ENCODE peak calls at places on chromosomes 1 and 21, in five cellular contexts. T, U, C, G and E are unnamed samples.

GRCh38 chr1:169460193-169460833 is 25.4 kb downstream of the SLC19A2 start:
- DNase-seq in G (peak), T (peak), U (peak), C (no peak), E (no peak)

GRCh38 chr1:225919906-225920305 is 4.1 kb downstream of the PYCR2 start:
- DNase-seq in C (peak), T (peak), G (peak), U (no peak), E (no peak)

GRCh38 chr1:183932412-183932811 is 105.1 kb downstream of the COLGALT2 start:
- DNase-seq in C (peak), T (peak), G (no peak), U (no peak), E (peak)

GRCh38 chr1:236394016-236394481 is at the start of gene EDARADD:
- DNase-seq in C (no peak), T (no peak), G (no peak), U (no peak), E (no peak)

GRCh38 chr1:152697701-152698600 is at the start of gene LCE2A:
- DNase-seq in T (no peak), C (no peak), G (no peak), U (no peak), E (no peak)

GRCh38 chr1:202597090-202597761 is 113.0 kb downstream of the SYT2 start:
- DNase-seq in U (no peak), T (no peak), C (no peak), G (no peak), E (no peak)

GRCh38 chr1:94590203-94591137 is 48.9 kb upstream of the F3 start:
- DNase-seq in C (peak), T (peak), U (no peak), G (no peak), E (no peak)

GRCh38 chr1:211019266-211019665 is 114.7 kb downstream of the KCNH1 start:
- DNase-seq in T (no peak), G (no peak), C (no peak), U (no peak), E (no peak)

GRCh38 chr1:201219481-201220387 is 29.1 kb downstream of the IGFN1 start:
- DNase-seq in C (no peak), T (no peak), G (no peak), U (no peak), E (no peak)

GRCh38 chr1:88595355-88595754 is 88.7 kb upstream of the PKN2 start:
- DNase-seq in C (no peak), U (no peak), T (peak), G (peak), E (no peak)

GRCh38 chr1:15231714-15232201 is 15.3 kb upstream of the FHAD1 start:
- DNase-seq in T (no peak), G (no peak), U (peak), C (no peak), E (no peak)

GRCh38 chr1:17207966-17208418 is 3.1 kb downstream of the PADI1 start:
- DNase-seq in G (peak), C (no peak), T (peak), U (peak), E (peak)

GRCh38 chr1:208100906-208101305 is 143.3 kb downstream of the PLXNA2 start:
- DNase-seq in C (no peak), G (no peak), U (no peak), T (no peak), E (no peak)

DNA sequence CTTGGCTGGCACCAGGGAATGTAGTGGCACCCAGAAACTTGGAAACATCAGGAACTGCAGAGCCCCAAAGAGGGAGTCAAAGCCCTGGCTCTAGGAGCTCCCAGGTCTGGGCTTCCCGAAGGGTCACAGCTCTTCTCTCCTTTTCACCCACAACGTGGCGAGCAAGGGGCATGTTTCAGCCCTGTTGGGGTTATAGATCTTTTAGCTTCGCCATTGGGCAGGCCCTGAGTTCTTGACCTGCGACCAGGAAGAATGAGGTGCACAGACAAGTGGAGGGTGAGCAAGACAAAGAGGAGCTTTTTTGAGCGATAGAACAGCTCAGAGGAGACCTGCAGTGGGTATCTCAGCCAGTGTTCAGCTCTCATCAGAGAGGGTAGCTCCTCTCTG is 23.6 kb upstream of the LRRC8C start:
- DNase-seq in T (no peak), G (no peak), U (no peak), C (no peak), E (no peak)
- H3K4me3 ChIP-seq in T (no peak), G (no peak), U (no peak), C (no peak), E (no peak)

GRCh38 chr1:234907585-234908457 is 220.8 kb downstream of the TOMM20 start:
- DNase-seq in C (no peak), T (peak), U (no peak), G (peak), E (peak)

GRCh38 chr1:234906654-234907053 is 222.0 kb downstream of the TOMM20 start:
- DNase-seq in U (no peak), G (no peak), C (no peak), T (no peak), E (no peak)

GRCh38 chr1:234909851-234910250 is 218.8 kb downstream of the TOMM20 start:
- DNase-seq in G (no peak), C (no peak), U (no peak), T (no peak), E (no peak)

GRCh38 chr1:234909307-234909706 is 219.3 kb downstream of the TOMM20 start:
- DNase-seq in T (no peak), G (no peak), C (no peak), U (no peak), E (no peak)

GRCh38 chr1:234908571-234908970 is 220.1 kb downstream of the TOMM20 start:
- DNase-seq in T (no peak), G (no peak), C (no peak), U (no peak), E (no peak)
- H3K4me3 ChIP-seq in T (no peak), G (no peak), C (no peak), U (no peak), E (no peak)

DNA sequence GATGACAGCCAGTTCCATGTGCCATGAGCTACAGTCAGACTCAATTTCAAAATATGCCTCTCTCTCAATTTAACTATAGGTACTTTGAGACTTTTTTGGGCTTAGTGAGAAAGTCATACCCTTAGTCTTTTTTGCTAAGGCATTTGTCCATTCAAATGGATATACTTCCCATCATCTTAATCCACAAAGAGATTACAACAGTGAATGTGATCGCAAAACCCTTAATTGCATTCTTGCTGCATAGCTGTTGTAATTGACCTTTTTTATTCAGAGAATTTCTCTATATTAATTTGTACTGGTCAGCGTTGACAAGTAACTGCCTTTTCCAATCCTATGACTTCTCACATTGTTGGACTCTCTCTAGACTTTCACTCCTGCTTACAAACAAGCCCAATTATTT is 38.6 kb upstream of the RGS18 start:
- DNase-seq in G (no peak), C (no peak), T (no peak), U (no peak), E (no peak)
- H3K4me3 ChIP-seq in G (no peak), C (no peak), T (no peak), U (no peak), E (no peak)

GRCh38 chr21:46096997-46097825 is 701 bp upstream of the COL6A2 start:
- DNase-seq in C (peak), T (peak), G (no peak), U (no peak), E (no peak)
- H3K4me3 ChIP-seq in C (peak), T (peak), G (peak), U (no peak), E (peak)

GRCh38 chr21:34878501-34878900 is 170.6 kb downstream of the RUNX1 start:
- DNase-seq in T (no peak), C (no peak), U (no peak), G (no peak), E (no peak)

GRCh38 chr21:34877485-34878128 is 171.5 kb downstream of the RUNX1 start:
- DNase-seq in T (no peak), G (no peak), U (no peak), C (no peak), E (no peak)

GRCh38 chr21:34871026-34871908 is 177.8 kb downstream of the RUNX1 start:
- DNase-seq in T (no peak), G (no peak), C (no peak), U (no peak), E (no peak)

GRCh38 chr21:34875830-34876229 is 173.3 kb downstream of the RUNX1 start:
- DNase-seq in U (no peak), G (no peak), C (no peak), T (peak), E (no peak)

GRCh38 chr21:34874689-34875513 is 174.2 kb downstream of the RUNX1 start:
- DNase-seq in C (no peak), G (no peak), U (peak), T (peak), E (no peak)
- H3K4me3 ChIP-seq in C (no peak), G (no peak), U (peak), T (peak), E (no peak)

GRCh38 chr1:23116921-23117699 is 51.5 kb downstream of the LUZP1 start:
- DNase-seq in G (no peak), U (no peak), C (no peak), T (no peak), E (no peak)

GRCh38 chr1:23118407-23118806 is 50.2 kb downstream of the LUZP1 start:
- DNase-seq in U (no peak), T (no peak), C (no peak), G (no peak), E (no peak)

GRCh38 chr1:23120383-23120782 is 48.3 kb downstream of the LUZP1 start:
- DNase-seq in T (no peak), U (no peak), G (no peak), C (no peak), E (no peak)

GRCh38 chr1:23116216-23116836 is 52.3 kb downstream of the LUZP1 start:
- DNase-seq in C (no peak), G (no peak), T (no peak), U (no peak), E (no peak)

DNA sequence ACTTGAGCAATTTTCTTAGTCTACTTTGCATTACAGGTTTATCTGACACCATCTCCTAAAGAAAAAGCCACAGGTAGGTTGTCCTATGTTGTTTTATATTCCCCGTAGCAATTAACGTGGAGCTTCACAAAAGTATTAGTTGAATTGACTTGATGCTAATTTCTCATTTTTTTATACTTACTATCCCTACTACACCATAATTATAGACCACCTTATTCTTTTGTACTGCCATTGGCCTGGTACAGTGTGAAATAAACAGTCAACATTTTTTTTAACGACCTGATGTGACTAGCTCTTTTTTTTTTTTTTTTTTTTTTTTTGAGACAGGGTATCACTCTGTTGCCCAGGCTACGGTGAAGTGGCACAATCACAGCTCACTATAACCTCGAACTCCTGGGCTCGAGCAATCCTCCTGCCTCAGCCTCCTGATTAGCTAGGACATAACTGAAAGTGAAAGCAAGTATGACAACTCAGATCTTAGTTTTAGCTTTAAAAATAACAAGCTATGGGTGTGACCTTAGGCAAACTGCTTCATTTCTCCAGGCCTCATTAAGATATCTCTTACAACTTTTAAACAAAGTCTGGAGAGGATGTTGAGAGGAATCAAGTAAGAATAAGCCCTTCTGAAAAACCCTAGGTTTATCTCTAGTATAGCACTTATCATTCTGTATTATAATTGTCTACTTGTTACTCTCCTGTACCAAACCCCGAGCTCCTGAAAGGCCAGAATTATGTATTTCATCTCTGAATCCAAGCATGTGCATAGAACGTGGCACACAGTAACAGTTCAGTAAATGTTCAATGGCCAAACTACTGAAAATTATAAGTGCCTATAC is 49.5 kb downstream of the LUZP1 start:
- DNase-seq in U (no peak), T (peak), G (no peak), C (no peak), E (no peak)
- H3K4me3 ChIP-seq in U (no peak), T (no peak), G (no peak), C (peak), E (no peak)